ENCODE peak calls at places on chromosomes 4 and X, in six cellular contexts. One of them, this sample, is unnamed.

GRCh38 chr4:41050116-41050515 is 164.2 kb downstream of the APBB2 start:
- DNase-seq in breast epithelium: no peak
- DNase-seq in A549: no peak
- DNase-seq in uterus: no peak
- DNase-seq in fibroblast of lung: peak; percentile 29
- DNase-seq in AG04450: no peak
- DNase-seq in this sample: no peak

GRCh38 chr4:7647932-7648812 is 213.4 kb upstream of the PSAPL1 start:
- DNase-seq in breast epithelium: no peak
- DNase-seq in A549: no peak
- DNase-seq in uterus: no peak
- DNase-seq in fibroblast of lung: peak; percentile 68
- DNase-seq in AG04450: no peak
- DNase-seq in this sample: peak; percentile 66

GRCh38 chr4:87044511-87045369 is 109.9 kb downstream of the AFF1 start:
- DNase-seq in breast epithelium: no peak
- DNase-seq in A549: no peak
- DNase-seq in uterus: no peak
- DNase-seq in fibroblast of lung: no peak
- DNase-seq in AG04450: no peak
- DNase-seq in this sample: no peak

GRCh38 chrX:11111038-11111851 is at the start of gene HCCS:
- DNase-seq in breast epithelium: peak; percentile 71
- DNase-seq in A549: peak; percentile 68
- DNase-seq in uterus: peak; percentile 84
- DNase-seq in fibroblast of lung: peak; percentile 83
- DNase-seq in AG04450: peak; percentile 41
- DNase-seq in this sample: peak; percentile 90

GRCh38 chr4:181971973-181972372 is 271.2 kb upstream of the TENM3 start:
- DNase-seq in breast epithelium: no peak
- DNase-seq in A549: no peak
- DNase-seq in uterus: peak; percentile 19
- DNase-seq in fibroblast of lung: peak; percentile 76
- DNase-seq in AG04450: peak; percentile 29
- DNase-seq in this sample: no peak

GRCh38 chrX:72738396-72738795 is 24.3 kb upstream of the PHKA1 start:
- DNase-seq in breast epithelium: no peak
- DNase-seq in A549: no peak
- DNase-seq in uterus: no peak
- DNase-seq in fibroblast of lung: no peak
- DNase-seq in AG04450: no peak
- DNase-seq in this sample: no peak

GRCh38 chr4:166174717-166175510 is 301.9 kb downstream of the TLL1 start:
- DNase-seq in breast epithelium: no peak
- DNase-seq in A549: no peak
- DNase-seq in uterus: no peak
- DNase-seq in fibroblast of lung: peak; percentile 45
- DNase-seq in AG04450: no peak
- DNase-seq in this sample: no peak

GRCh38 chr4:118867311-118868067 is 21.2 kb upstream of the SYNPO2 start:
- DNase-seq in breast epithelium: no peak
- DNase-seq in A549: no peak
- DNase-seq in uterus: no peak
- DNase-seq in fibroblast of lung: peak; percentile 18
- DNase-seq in AG04450: no peak
- DNase-seq in this sample: no peak

GRCh38 chrX:18674417-18674787 is 2.5 kb upstream of the RS1 start:
- DNase-seq in breast epithelium: no peak
- DNase-seq in A549: peak; percentile 30
- DNase-seq in uterus: peak; percentile 28
- DNase-seq in fibroblast of lung: no peak
- DNase-seq in AG04450: no peak
- DNase-seq in this sample: peak; percentile 58

GRCh38 chr4:7359302-7360063 is 75.2 kb downstream of the PSAPL1 start:
- DNase-seq in breast epithelium: no peak
- DNase-seq in A549: no peak
- DNase-seq in uterus: no peak
- DNase-seq in fibroblast of lung: no peak
- DNase-seq in AG04450: no peak
- DNase-seq in this sample: peak; percentile 73

GRCh38 chr4:128107766-128108165 is 46.7 kb downstream of the LARP1B start:
- DNase-seq in breast epithelium: no peak
- DNase-seq in A549: no peak
- DNase-seq in uterus: no peak
- DNase-seq in fibroblast of lung: peak; percentile 92
- DNase-seq in AG04450: peak; percentile 8
- DNase-seq in this sample: no peak

GRCh38 chr4:119570401-119570800 is 58.2 kb downstream of the PDE5A start:
- DNase-seq in breast epithelium: no peak
- DNase-seq in A549: no peak
- DNase-seq in uterus: no peak
- DNase-seq in fibroblast of lung: peak; percentile 74
- DNase-seq in AG04450: peak; percentile 34
- DNase-seq in this sample: no peak

GRCh38 chrX:44342866-44343265 is 606 bp downstream of the EFHC2 start:
- DNase-seq in breast epithelium: no peak
- DNase-seq in A549: no peak
- DNase-seq in uterus: no peak
- DNase-seq in fibroblast of lung: no peak
- DNase-seq in AG04450: no peak
- DNase-seq in this sample: no peak
- H3K4me3 ChIP-seq in breast epithelium: peak overlapping the region; percentile 47
- H3K4me3 ChIP-seq in A549: peak overlapping the region; percentile 55
- H3K4me3 ChIP-seq in uterus: peak overlapping the region; percentile 39
- H3K4me3 ChIP-seq in fibroblast of lung: no peak overlapping the region
- H3K4me3 ChIP-seq in AG04450: no peak overlapping the region
- H3K4me3 ChIP-seq in this sample: no peak overlapping the region

GRCh38 chr4:79982587-79983327 is 90.3 kb downstream of the ANTXR2 start:
- DNase-seq in breast epithelium: no peak
- DNase-seq in A549: no peak
- DNase-seq in uterus: no peak
- DNase-seq in fibroblast of lung: no peak
- DNase-seq in AG04450: no peak
- DNase-seq in this sample: no peak
- H3K27ac ChIP-seq in breast epithelium: peak overlapping the region; percentile 30
- H3K27ac ChIP-seq in A549: no peak overlapping the region
- H3K27ac ChIP-seq in uterus: no peak overlapping the region
- H3K27ac ChIP-seq in fibroblast of lung: no peak overlapping the region
- H3K27ac ChIP-seq in AG04450: no peak overlapping the region
- H3K27ac ChIP-seq in this sample: no peak overlapping the region

GRCh38 chr4:175891863-175892262 is 79.8 kb upstream of the GPM6A start:
- DNase-seq in breast epithelium: no peak
- DNase-seq in A549: no peak
- DNase-seq in uterus: no peak
- DNase-seq in fibroblast of lung: peak; percentile 39
- DNase-seq in AG04450: no peak
- DNase-seq in this sample: no peak
- TF ChIP-seq CTCF in breast epithelium: no peak
- TF ChIP-seq CTCF in A549: peak; percentile 38
- TF ChIP-seq CTCF in uterus: no peak
- TF ChIP-seq CTCF in fibroblast of lung: peak; percentile 34
- TF ChIP-seq CTCF in AG04450: peak; percentile 35
- TF ChIP-seq CTCF in this sample: peak; percentile 26

GRCh38 chr4:155854597-155855226 is 11.4 kb downstream of the ASIC5 start:
- DNase-seq in breast epithelium: no peak
- DNase-seq in A549: peak; percentile 20
- DNase-seq in uterus: no peak
- DNase-seq in fibroblast of lung: peak; percentile 79
- DNase-seq in AG04450: peak; percentile 45
- DNase-seq in this sample: no peak
- H3K4me3 ChIP-seq in breast epithelium: no peak overlapping the region
- H3K4me3 ChIP-seq in A549: peak overlapping the region; percentile 47
- H3K4me3 ChIP-seq in uterus: no peak overlapping the region
- H3K4me3 ChIP-seq in fibroblast of lung: no peak overlapping the region
- H3K4me3 ChIP-seq in AG04450: peak overlapping the region; percentile 3
- H3K4me3 ChIP-seq in this sample: no peak overlapping the region

GRCh38 chrX:23661671-23662070 is 5.6 kb upstream of the PRDX4 start:
- DNase-seq in breast epithelium: no peak
- DNase-seq in A549: no peak
- DNase-seq in uterus: no peak
- DNase-seq in fibroblast of lung: peak; percentile 67
- DNase-seq in AG04450: peak; percentile 8
- DNase-seq in this sample: no peak

GRCh38 chrX:23662187-23662586 is 5.1 kb upstream of the PRDX4 start:
- DNase-seq in breast epithelium: no peak
- DNase-seq in A549: no peak
- DNase-seq in uterus: no peak
- DNase-seq in fibroblast of lung: no peak
- DNase-seq in AG04450: no peak
- DNase-seq in this sample: no peak

GRCh38 chrX:23659339-23659738 is 8.0 kb upstream of the PRDX4 start:
- DNase-seq in breast epithelium: no peak
- DNase-seq in A549: no peak
- DNase-seq in uterus: no peak
- DNase-seq in fibroblast of lung: no peak
- DNase-seq in AG04450: no peak
- DNase-seq in this sample: no peak

GRCh38 chrX:23660766-23661132 is 6.5 kb upstream of the PRDX4 start:
- DNase-seq in breast epithelium: no peak
- DNase-seq in A549: no peak
- DNase-seq in uterus: no peak
- DNase-seq in fibroblast of lung: no peak
- DNase-seq in AG04450: no peak
- DNase-seq in this sample: no peak

GRCh38 chrX:23656684-23657083 is 10.6 kb upstream of the PRDX4 start:
- DNase-seq in breast epithelium: no peak
- DNase-seq in A549: no peak
- DNase-seq in uterus: no peak
- DNase-seq in fibroblast of lung: peak; percentile 45
- DNase-seq in AG04450: no peak
- DNase-seq in this sample: no peak
- H3K27ac ChIP-seq in breast epithelium: no peak overlapping the region
- H3K27ac ChIP-seq in A549: no peak overlapping the region
- H3K27ac ChIP-seq in uterus: no peak overlapping the region
- H3K27ac ChIP-seq in fibroblast of lung: no peak overlapping the region
- H3K27ac ChIP-seq in AG04450: no peak overlapping the region
- H3K27ac ChIP-seq in this sample: no peak overlapping the region